ENCODE peak calls at places on chromosomes 13 and 19, in seven cellular contexts. One of them, this sample, is unnamed.
A peak's percentile ranks its signal among the peaks of the same experiment; 100 is the strongest.

GRCh38 chr19:49272204-49272603 is 52.8 kb downstream of the SLC6A16 start:
- DNase-seq in HL-60: no peak
- DNase-seq in ascending aorta: no peak
- DNase-seq in RWPE1: peak; percentile 88
- DNase-seq in esophagus squamous epithelium: no peak
- DNase-seq in omental fat pad: no peak
- DNase-seq in lung: no peak
- DNase-seq in this sample: no peak

GRCh38 chr13:106432636-106433035 is 102.8 kb downstream of the EFNB2 start:
- DNase-seq in HL-60: no peak
- DNase-seq in ascending aorta: no peak
- DNase-seq in RWPE1: peak; percentile 44
- DNase-seq in esophagus squamous epithelium: no peak
- DNase-seq in omental fat pad: no peak
- DNase-seq in lung: no peak
- DNase-seq in this sample: no peak

GRCh38 chr19:53520547-53521372 is 17.2 kb upstream of the ZNF331 start:
- DNase-seq in HL-60: peak; percentile 97
- DNase-seq in ascending aorta: peak; percentile 90
- DNase-seq in RWPE1: peak; percentile 90
- DNase-seq in esophagus squamous epithelium: peak; percentile 75
- DNase-seq in omental fat pad: peak; percentile 79
- DNase-seq in lung: peak; percentile 94
- DNase-seq in this sample: peak; percentile 96

GRCh38 chr19:55146078-55146647 is 2.8 kb downstream of the TNNT1 start:
- DNase-seq in HL-60: peak; percentile 51
- DNase-seq in ascending aorta: no peak
- DNase-seq in RWPE1: peak; percentile 73
- DNase-seq in esophagus squamous epithelium: no peak
- DNase-seq in omental fat pad: no peak
- DNase-seq in lung: no peak
- DNase-seq in this sample: no peak

GRCh38 chr19:57406516-57407123 is 4.3 kb upstream of the ZNF17 start:
- DNase-seq in HL-60: peak; percentile 78
- DNase-seq in ascending aorta: no peak
- DNase-seq in RWPE1: peak; percentile 69
- DNase-seq in esophagus squamous epithelium: no peak
- DNase-seq in omental fat pad: peak; percentile 25
- DNase-seq in lung: peak; percentile 47
- DNase-seq in this sample: no peak

GRCh38 chr13:20274466-20274865 is 42.3 kb upstream of the GJB6 start:
- DNase-seq in HL-60: no peak
- DNase-seq in ascending aorta: no peak
- DNase-seq in RWPE1: peak; percentile 57
- DNase-seq in esophagus squamous epithelium: no peak
- DNase-seq in omental fat pad: no peak
- DNase-seq in lung: peak; percentile 42
- DNase-seq in this sample: no peak

GRCh38 chr13:99218969-99219368 is 18.3 kb downstream of the UBAC2 start:
- DNase-seq in HL-60: no peak
- DNase-seq in ascending aorta: no peak
- DNase-seq in RWPE1: no peak
- DNase-seq in esophagus squamous epithelium: no peak
- DNase-seq in omental fat pad: no peak
- DNase-seq in lung: no peak
- DNase-seq in this sample: no peak

GRCh38 chr19:38710416-38710702 is 33.9 kb downstream of the CAPN12 start:
- DNase-seq in HL-60: no peak
- DNase-seq in ascending aorta: no peak
- DNase-seq in RWPE1: no peak
- DNase-seq in esophagus squamous epithelium: no peak
- DNase-seq in omental fat pad: no peak
- DNase-seq in lung: no peak
- DNase-seq in this sample: no peak

GRCh38 chr19:48393559-48394330 is at the start of gene GRIN2D:
- DNase-seq in HL-60: no peak
- DNase-seq in ascending aorta: no peak
- DNase-seq in RWPE1: no peak
- DNase-seq in esophagus squamous epithelium: no peak
- DNase-seq in omental fat pad: no peak
- DNase-seq in lung: no peak
- DNase-seq in this sample: no peak

GRCh38 chr13:101449971-101450748 is 2.3 kb upstream of the ITGBL1 start:
- DNase-seq in HL-60: no peak
- DNase-seq in ascending aorta: no peak
- DNase-seq in RWPE1: peak; percentile 86
- DNase-seq in esophagus squamous epithelium: no peak
- DNase-seq in omental fat pad: no peak
- DNase-seq in lung: no peak
- DNase-seq in this sample: no peak

GRCh38 chr19:10510301-10510802 is 6.9 kb downstream of the S1PR5 start:
- DNase-seq in HL-60: peak; percentile 17
- DNase-seq in ascending aorta: no peak
- DNase-seq in RWPE1: peak; percentile 45
- DNase-seq in esophagus squamous epithelium: no peak
- DNase-seq in omental fat pad: no peak
- DNase-seq in lung: no peak
- DNase-seq in this sample: no peak

GRCh38 chr19:7505682-7506384 is 10.1 kb upstream of the ZNF358 start:
- DNase-seq in HL-60: no peak
- DNase-seq in ascending aorta: no peak
- DNase-seq in RWPE1: peak; percentile 81
- DNase-seq in esophagus squamous epithelium: no peak
- DNase-seq in omental fat pad: no peak
- DNase-seq in lung: no peak
- DNase-seq in this sample: no peak

GRCh38 chr19:50870417-50871089 is 2.7 kb upstream of the KLK2 start:
- DNase-seq in HL-60: no peak
- DNase-seq in ascending aorta: no peak
- DNase-seq in RWPE1: no peak
- DNase-seq in esophagus squamous epithelium: no peak
- DNase-seq in omental fat pad: no peak
- DNase-seq in lung: no peak
- DNase-seq in this sample: no peak

GRCh38 chr13:25860862-25861261 is 191.0 kb downstream of the SHISA2 start:
- DNase-seq in HL-60: no peak
- DNase-seq in ascending aorta: no peak
- DNase-seq in RWPE1: peak; percentile 74
- DNase-seq in esophagus squamous epithelium: no peak
- DNase-seq in omental fat pad: no peak
- DNase-seq in lung: no peak
- DNase-seq in this sample: no peak

GRCh38 chr13:109199280-109199679 is 569.9 kb downstream of the MYO16 start:
- DNase-seq in HL-60: no peak
- DNase-seq in ascending aorta: no peak
- DNase-seq in RWPE1: no peak
- DNase-seq in esophagus squamous epithelium: no peak
- DNase-seq in omental fat pad: no peak
- DNase-seq in lung: no peak
- DNase-seq in this sample: no peak

GRCh38 chr13:26050568-26051230 is 1.1 kb downstream of the SHISA2 start:
- DNase-seq in HL-60: no peak
- DNase-seq in ascending aorta: no peak
- DNase-seq in RWPE1: no peak
- DNase-seq in esophagus squamous epithelium: no peak
- DNase-seq in omental fat pad: no peak
- DNase-seq in lung: peak; percentile 31
- DNase-seq in this sample: no peak

GRCh38 chr13:31982540-31982939 is 49.0 kb upstream of the FRY start:
- DNase-seq in HL-60: peak; percentile 98
- DNase-seq in ascending aorta: peak; percentile 63
- DNase-seq in RWPE1: peak; percentile 64
- DNase-seq in esophagus squamous epithelium: no peak
- DNase-seq in omental fat pad: peak; percentile 61
- DNase-seq in lung: peak; percentile 75
- DNase-seq in this sample: no peak

GRCh38 chr13:34469212-34469983 is 472.7 kb upstream of the NBEA start:
- DNase-seq in HL-60: no peak
- DNase-seq in ascending aorta: no peak
- DNase-seq in RWPE1: peak; percentile 60
- DNase-seq in esophagus squamous epithelium: no peak
- DNase-seq in omental fat pad: no peak
- DNase-seq in lung: no peak
- DNase-seq in this sample: no peak

GRCh38 chr19:1026189-1027019 is at the start of gene CNN2:
- DNase-seq in HL-60: peak; percentile 72
- DNase-seq in ascending aorta: no peak
- DNase-seq in RWPE1: peak; percentile 74
- DNase-seq in esophagus squamous epithelium: no peak
- DNase-seq in omental fat pad: no peak
- DNase-seq in lung: peak; percentile 81
- DNase-seq in this sample: peak; percentile 88

GRCh38 chr13:23445794-23446193 is 12.3 kb upstream of the SACS start:
- DNase-seq in HL-60: no peak
- DNase-seq in ascending aorta: no peak
- DNase-seq in RWPE1: peak; percentile 30
- DNase-seq in esophagus squamous epithelium: no peak
- DNase-seq in omental fat pad: no peak
- DNase-seq in lung: no peak
- DNase-seq in this sample: no peak

GRCh38 chr13:30718661-30719520 is 16.5 kb upstream of the ALOX5AP start:
- DNase-seq in HL-60: peak; percentile 75
- DNase-seq in ascending aorta: no peak
- DNase-seq in RWPE1: peak; percentile 86
- DNase-seq in esophagus squamous epithelium: no peak
- DNase-seq in omental fat pad: no peak
- DNase-seq in lung: no peak
- DNase-seq in this sample: no peak

GRCh38 chr13:89457977-89458376 is 1786.8 kb downstream of the SLITRK5 start:
- DNase-seq in HL-60: no peak
- DNase-seq in ascending aorta: no peak
- DNase-seq in RWPE1: peak; percentile 63
- DNase-seq in esophagus squamous epithelium: no peak
- DNase-seq in omental fat pad: no peak
- DNase-seq in lung: no peak
- DNase-seq in this sample: no peak

GRCh38 chr19:21508198-21508597 is 2.8 kb downstream of the ZNF429 start:
- DNase-seq in HL-60: no peak
- DNase-seq in ascending aorta: no peak
- DNase-seq in RWPE1: no peak
- DNase-seq in esophagus squamous epithelium: no peak
- DNase-seq in omental fat pad: no peak
- DNase-seq in lung: no peak
- DNase-seq in this sample: no peak

DNA sequence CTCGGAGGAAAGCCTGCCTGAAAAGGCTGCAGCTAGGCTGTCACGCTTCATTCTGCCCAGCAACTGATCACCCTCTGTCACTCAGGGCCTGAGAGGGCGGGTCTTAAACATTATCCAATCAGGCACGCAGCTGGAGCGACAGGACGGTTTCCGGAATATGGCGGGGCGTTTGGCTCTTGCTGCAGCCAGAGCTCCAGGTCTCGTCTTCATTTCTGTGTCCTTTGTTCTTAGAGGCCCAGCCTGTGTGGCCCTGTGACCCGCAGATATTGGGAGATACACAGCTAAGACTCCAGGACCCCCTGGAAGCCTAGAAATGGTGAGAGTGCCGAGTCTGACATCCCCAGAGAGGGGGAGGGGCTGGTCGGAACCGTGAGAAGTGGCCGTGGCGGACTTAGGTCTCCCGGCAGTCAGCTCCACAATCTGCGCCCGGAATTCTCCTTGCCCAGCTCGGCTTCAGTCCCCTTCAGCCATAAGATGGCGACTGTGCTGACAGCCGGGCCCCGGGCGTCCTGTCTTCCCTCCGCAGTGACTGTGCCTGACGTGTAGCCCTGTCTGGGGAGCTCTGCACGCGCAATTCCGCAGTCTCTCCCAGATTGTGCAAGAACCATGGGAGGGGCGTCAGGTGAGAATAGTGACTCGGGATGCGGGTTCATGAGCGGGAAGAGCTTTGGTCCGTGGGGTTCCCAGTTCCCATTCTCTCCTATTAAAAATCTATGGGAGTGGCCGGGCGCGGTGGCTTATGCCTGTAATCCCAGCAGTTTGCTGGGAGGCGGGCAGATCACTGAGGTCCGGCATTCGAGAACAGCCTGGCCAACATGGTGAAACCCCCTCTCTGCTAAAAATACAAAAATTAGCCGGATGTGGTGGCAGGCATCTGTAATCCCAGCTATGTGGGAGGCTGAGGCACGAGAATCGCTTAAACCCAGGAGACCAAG is at the start of gene ZNF429:
- DNase-seq in HL-60: peak; percentile 97
- DNase-seq in ascending aorta: peak; percentile 84
- DNase-seq in RWPE1: peak; percentile 93
- DNase-seq in esophagus squamous epithelium: peak; percentile 54
- DNase-seq in omental fat pad: peak; percentile 86
- DNase-seq in lung: peak; percentile 95
- DNase-seq in this sample: peak; percentile 96
- TF ChIP-seq CTCF in HL-60: no peak
- TF ChIP-seq CTCF in ascending aorta: no peak
- TF ChIP-seq CTCF in RWPE1: no peak
- TF ChIP-seq CTCF in esophagus squamous epithelium: no peak
- TF ChIP-seq CTCF in omental fat pad: no peak
- TF ChIP-seq CTCF in lung: no peak
- TF ChIP-seq CTCF in this sample: no peak

DNA sequence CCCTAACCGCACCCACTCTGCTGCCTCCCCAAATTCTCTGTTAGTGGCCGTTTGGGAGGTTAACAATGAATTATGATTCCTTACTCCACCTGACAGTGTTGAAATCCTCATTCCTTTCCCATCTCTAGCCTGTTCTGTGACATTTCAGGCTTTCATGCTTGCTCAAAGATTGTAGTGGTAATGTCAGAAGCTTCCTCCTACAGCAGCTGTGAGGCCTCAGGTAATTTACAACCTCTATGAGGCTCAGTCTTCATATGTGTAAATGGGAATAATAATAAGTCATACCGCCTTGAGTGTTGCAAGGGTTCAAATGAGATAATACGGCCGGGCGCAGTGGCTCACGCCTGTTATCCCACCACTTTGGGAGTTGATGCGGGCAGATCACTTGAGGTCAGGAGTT is 977 bp upstream of the SLC1A5 start:
- DNase-seq in HL-60: no peak
- DNase-seq in ascending aorta: no peak
- DNase-seq in RWPE1: no peak
- DNase-seq in esophagus squamous epithelium: no peak
- DNase-seq in omental fat pad: no peak
- DNase-seq in lung: no peak
- DNase-seq in this sample: no peak
- TF ChIP-seq CTCF in HL-60: no peak
- TF ChIP-seq CTCF in ascending aorta: no peak
- TF ChIP-seq CTCF in RWPE1: no peak
- TF ChIP-seq CTCF in esophagus squamous epithelium: no peak
- TF ChIP-seq CTCF in omental fat pad: no peak
- TF ChIP-seq CTCF in lung: no peak
- TF ChIP-seq CTCF in this sample: no peak

GRCh38 chr13:94928127-94928526 is 215.8 kb upstream of the SOX21 start:
- DNase-seq in HL-60: no peak
- DNase-seq in ascending aorta: no peak
- DNase-seq in RWPE1: no peak
- DNase-seq in esophagus squamous epithelium: no peak
- DNase-seq in omental fat pad: no peak
- DNase-seq in lung: no peak
- DNase-seq in this sample: no peak

GRCh38 chr13:94933230-94933751 is 220.9 kb upstream of the SOX21 start:
- DNase-seq in HL-60: no peak
- DNase-seq in ascending aorta: no peak
- DNase-seq in RWPE1: no peak
- DNase-seq in esophagus squamous epithelium: no peak
- DNase-seq in omental fat pad: no peak
- DNase-seq in lung: no peak
- DNase-seq in this sample: no peak
- TF ChIP-seq CTCF in HL-60: no peak
- TF ChIP-seq CTCF in ascending aorta: no peak
- TF ChIP-seq CTCF in RWPE1: no peak
- TF ChIP-seq CTCF in esophagus squamous epithelium: no peak
- TF ChIP-seq CTCF in omental fat pad: no peak
- TF ChIP-seq CTCF in lung: no peak
- TF ChIP-seq CTCF in this sample: no peak

GRCh38 chr19:3224346-3225325 is at the start of gene CELF5:
- DNase-seq in HL-60: no peak
- DNase-seq in ascending aorta: no peak
- DNase-seq in RWPE1: peak; percentile 65
- DNase-seq in esophagus squamous epithelium: no peak
- DNase-seq in omental fat pad: no peak
- DNase-seq in lung: no peak
- DNase-seq in this sample: no peak
- TF ChIP-seq CTCF in HL-60: no peak
- TF ChIP-seq CTCF in ascending aorta: no peak
- TF ChIP-seq CTCF in RWPE1: peak; percentile 90
- TF ChIP-seq CTCF in esophagus squamous epithelium: peak; percentile 58
- TF ChIP-seq CTCF in omental fat pad: no peak
- TF ChIP-seq CTCF in lung: no peak
- TF ChIP-seq CTCF in this sample: peak; percentile 40

This sample was measured in suprapubic skin.